ENCODE peak calls at places on chromosomes 5 and 9, in ten cellular contexts. One of them, this sample, is unnamed.

GRCh38 chr5:15420201-15420600 is 79.8 kb upstream of the FBXL7 start:
- DNase-seq in retina: no peak
- DNase-seq in CD8-positive, alpha-beta T cell: no peak
- DNase-seq in occipital lobe: no peak
- DNase-seq in astrocyte of the spinal cord: no peak
- DNase-seq in pancreas: no peak
- DNase-seq in anterior cingulate cortex: no peak
- DNase-seq in lung microvascular endothelial cell: no peak
- DNase-seq in stimulated activated CD4-positive, alpha-beta T cell treated with anti-CD3 and anti-CD28 coated beads, Interleukin-4, amount 100 ng/mL, for 1 hour: no peak
- DNase-seq in neural progenitor cell: no peak
- DNase-seq in this sample: no peak

GRCh38 chr5:133635051-133635450 is 22.7 kb upstream of the FSTL4 start:
- DNase-seq in retina: no peak
- DNase-seq in CD8-positive, alpha-beta T cell: no peak
- DNase-seq in occipital lobe: no peak
- DNase-seq in astrocyte of the spinal cord: peak; percentile 78
- DNase-seq in pancreas: no peak
- DNase-seq in anterior cingulate cortex: no peak
- DNase-seq in lung microvascular endothelial cell: no peak
- DNase-seq in stimulated activated CD4-positive, alpha-beta T cell treated with anti-CD3 and anti-CD28 coated beads, Interleukin-4, amount 100 ng/mL, for 1 hour: no peak
- DNase-seq in neural progenitor cell: no peak
- DNase-seq in this sample: no peak

GRCh38 chr5:98173334-98173733 is 600.1 kb upstream of the RGMB start:
- DNase-seq in retina: no peak
- DNase-seq in CD8-positive, alpha-beta T cell: no peak
- DNase-seq in occipital lobe: no peak
- DNase-seq in astrocyte of the spinal cord: peak; percentile 58
- DNase-seq in pancreas: no peak
- DNase-seq in anterior cingulate cortex: no peak
- DNase-seq in lung microvascular endothelial cell: peak; percentile 64
- DNase-seq in stimulated activated CD4-positive, alpha-beta T cell treated with anti-CD3 and anti-CD28 coated beads, Interleukin-4, amount 100 ng/mL, for 1 hour: no peak
- DNase-seq in neural progenitor cell: no peak
- DNase-seq in this sample: no peak

GRCh38 chr9:133910855-133911514 is 81.1 kb downstream of the VAV2 start:
- DNase-seq in retina: no peak
- DNase-seq in CD8-positive, alpha-beta T cell: no peak
- DNase-seq in occipital lobe: no peak
- DNase-seq in astrocyte of the spinal cord: no peak
- DNase-seq in pancreas: no peak
- DNase-seq in anterior cingulate cortex: no peak
- DNase-seq in lung microvascular endothelial cell: no peak
- DNase-seq in stimulated activated CD4-positive, alpha-beta T cell treated with anti-CD3 and anti-CD28 coated beads, Interleukin-4, amount 100 ng/mL, for 1 hour: no peak
- DNase-seq in neural progenitor cell: no peak
- DNase-seq in this sample: no peak

GRCh38 chr5:134594797-134595457 is 37.7 kb downstream of the SAR1B start:
- DNase-seq in retina: no peak
- DNase-seq in CD8-positive, alpha-beta T cell: no peak
- DNase-seq in occipital lobe: no peak
- DNase-seq in astrocyte of the spinal cord: no peak
- DNase-seq in pancreas: no peak
- DNase-seq in anterior cingulate cortex: no peak
- DNase-seq in lung microvascular endothelial cell: no peak
- DNase-seq in stimulated activated CD4-positive, alpha-beta T cell treated with anti-CD3 and anti-CD28 coated beads, Interleukin-4, amount 100 ng/mL, for 1 hour: no peak
- DNase-seq in neural progenitor cell: no peak
- DNase-seq in this sample: no peak

GRCh38 chr9:70415041-70415440 is 584 bp upstream of the KLF9 start:
- DNase-seq in retina: no peak
- DNase-seq in CD8-positive, alpha-beta T cell: no peak
- DNase-seq in occipital lobe: no peak
- DNase-seq in astrocyte of the spinal cord: no peak
- DNase-seq in pancreas: no peak
- DNase-seq in anterior cingulate cortex: no peak
- DNase-seq in lung microvascular endothelial cell: no peak
- DNase-seq in stimulated activated CD4-positive, alpha-beta T cell treated with anti-CD3 and anti-CD28 coated beads, Interleukin-4, amount 100 ng/mL, for 1 hour: no peak
- DNase-seq in neural progenitor cell: no peak
- DNase-seq in this sample: no peak

GRCh38 chr5:39216621-39217020 is 2.7 kb downstream of the FYB1 start:
- DNase-seq in retina: no peak
- DNase-seq in CD8-positive, alpha-beta T cell: no peak
- DNase-seq in occipital lobe: no peak
- DNase-seq in astrocyte of the spinal cord: no peak
- DNase-seq in pancreas: no peak
- DNase-seq in anterior cingulate cortex: no peak
- DNase-seq in lung microvascular endothelial cell: no peak
- DNase-seq in stimulated activated CD4-positive, alpha-beta T cell treated with anti-CD3 and anti-CD28 coated beads, Interleukin-4, amount 100 ng/mL, for 1 hour: no peak
- DNase-seq in neural progenitor cell: no peak
- DNase-seq in this sample: no peak

GRCh38 chr9:25678147-25678666 is at the start of gene TUSC1:
- DNase-seq in retina: peak; percentile 91
- DNase-seq in CD8-positive, alpha-beta T cell: no peak
- DNase-seq in occipital lobe: peak; percentile 78
- DNase-seq in astrocyte of the spinal cord: peak; percentile 85
- DNase-seq in pancreas: peak; percentile 83
- DNase-seq in anterior cingulate cortex: peak; percentile 80
- DNase-seq in lung microvascular endothelial cell: peak; percentile 69
- DNase-seq in stimulated activated CD4-positive, alpha-beta T cell treated with anti-CD3 and anti-CD28 coated beads, Interleukin-4, amount 100 ng/mL, for 1 hour: peak; percentile 8
- DNase-seq in neural progenitor cell: peak; percentile 69
- DNase-seq in this sample: peak; percentile 73

GRCh38 chr9:121230231-121230630 is 28.6 kb upstream of the RAB14 start:
- DNase-seq in retina: no peak
- DNase-seq in CD8-positive, alpha-beta T cell: no peak
- DNase-seq in occipital lobe: no peak
- DNase-seq in astrocyte of the spinal cord: no peak
- DNase-seq in pancreas: no peak
- DNase-seq in anterior cingulate cortex: no peak
- DNase-seq in lung microvascular endothelial cell: no peak
- DNase-seq in stimulated activated CD4-positive, alpha-beta T cell treated with anti-CD3 and anti-CD28 coated beads, Interleukin-4, amount 100 ng/mL, for 1 hour: no peak
- DNase-seq in neural progenitor cell: no peak
- DNase-seq in this sample: no peak

GRCh38 chr9:133973791-133974630 is 18.1 kb downstream of the VAV2 start:
- DNase-seq in retina: no peak
- DNase-seq in CD8-positive, alpha-beta T cell: no peak
- DNase-seq in occipital lobe: no peak
- DNase-seq in astrocyte of the spinal cord: no peak
- DNase-seq in pancreas: peak; percentile 69
- DNase-seq in anterior cingulate cortex: no peak
- DNase-seq in lung microvascular endothelial cell: no peak
- DNase-seq in stimulated activated CD4-positive, alpha-beta T cell treated with anti-CD3 and anti-CD28 coated beads, Interleukin-4, amount 100 ng/mL, for 1 hour: no peak
- DNase-seq in neural progenitor cell: peak; percentile 27
- DNase-seq in this sample: peak; percentile 69

GRCh38 chr9:80931163-80931562 is 758.2 kb downstream of the TLE1 start:
- DNase-seq in retina: no peak
- DNase-seq in CD8-positive, alpha-beta T cell: no peak
- DNase-seq in occipital lobe: no peak
- DNase-seq in astrocyte of the spinal cord: no peak
- DNase-seq in pancreas: no peak
- DNase-seq in anterior cingulate cortex: no peak
- DNase-seq in lung microvascular endothelial cell: no peak
- DNase-seq in stimulated activated CD4-positive, alpha-beta T cell treated with anti-CD3 and anti-CD28 coated beads, Interleukin-4, amount 100 ng/mL, for 1 hour: no peak
- DNase-seq in neural progenitor cell: no peak
- DNase-seq in this sample: no peak

GRCh38 chr9:110890416-110890815 is 147.9 kb downstream of the LPAR1 start:
- DNase-seq in retina: no peak
- DNase-seq in CD8-positive, alpha-beta T cell: no peak
- DNase-seq in occipital lobe: no peak
- DNase-seq in astrocyte of the spinal cord: no peak
- DNase-seq in pancreas: no peak
- DNase-seq in anterior cingulate cortex: no peak
- DNase-seq in lung microvascular endothelial cell: no peak
- DNase-seq in stimulated activated CD4-positive, alpha-beta T cell treated with anti-CD3 and anti-CD28 coated beads, Interleukin-4, amount 100 ng/mL, for 1 hour: no peak
- DNase-seq in neural progenitor cell: no peak
- DNase-seq in this sample: no peak

GRCh38 chr9:105385372-105385985 is 62.4 kb upstream of the FSD1L start:
- DNase-seq in retina: no peak
- DNase-seq in CD8-positive, alpha-beta T cell: no peak
- DNase-seq in occipital lobe: peak; percentile 31
- DNase-seq in astrocyte of the spinal cord: peak; percentile 25
- DNase-seq in pancreas: no peak
- DNase-seq in anterior cingulate cortex: peak; percentile 27
- DNase-seq in lung microvascular endothelial cell: no peak
- DNase-seq in stimulated activated CD4-positive, alpha-beta T cell treated with anti-CD3 and anti-CD28 coated beads, Interleukin-4, amount 100 ng/mL, for 1 hour: peak; percentile 10
- DNase-seq in neural progenitor cell: no peak
- DNase-seq in this sample: no peak

GRCh38 chr9:95077053-95077765 is 240.3 kb downstream of the FANCC start:
- DNase-seq in retina: peak; percentile 22
- DNase-seq in CD8-positive, alpha-beta T cell: no peak
- DNase-seq in occipital lobe: no peak
- DNase-seq in astrocyte of the spinal cord: no peak
- DNase-seq in pancreas: peak; percentile 3
- DNase-seq in anterior cingulate cortex: no peak
- DNase-seq in lung microvascular endothelial cell: no peak
- DNase-seq in stimulated activated CD4-positive, alpha-beta T cell treated with anti-CD3 and anti-CD28 coated beads, Interleukin-4, amount 100 ng/mL, for 1 hour: no peak
- DNase-seq in neural progenitor cell: no peak
- DNase-seq in this sample: no peak

GRCh38 chr9:128099932-128100491 is 27.5 kb downstream of the PTGES2 start:
- DNase-seq in retina: no peak
- DNase-seq in CD8-positive, alpha-beta T cell: no peak
- DNase-seq in occipital lobe: no peak
- DNase-seq in astrocyte of the spinal cord: no peak
- DNase-seq in pancreas: no peak
- DNase-seq in anterior cingulate cortex: no peak
- DNase-seq in lung microvascular endothelial cell: peak; percentile 81
- DNase-seq in stimulated activated CD4-positive, alpha-beta T cell treated with anti-CD3 and anti-CD28 coated beads, Interleukin-4, amount 100 ng/mL, for 1 hour: no peak
- DNase-seq in neural progenitor cell: no peak
- DNase-seq in this sample: no peak

GRCh38 chr5:160188151-160188967 is 40.9 kb upstream of the FABP6 start:
- DNase-seq in retina: peak; percentile 60
- DNase-seq in CD8-positive, alpha-beta T cell: no peak
- DNase-seq in occipital lobe: no peak
- DNase-seq in astrocyte of the spinal cord: peak; percentile 47
- DNase-seq in pancreas: peak; percentile 76
- DNase-seq in anterior cingulate cortex: no peak
- DNase-seq in lung microvascular endothelial cell: peak; percentile 39
- DNase-seq in stimulated activated CD4-positive, alpha-beta T cell treated with anti-CD3 and anti-CD28 coated beads, Interleukin-4, amount 100 ng/mL, for 1 hour: no peak
- DNase-seq in neural progenitor cell: peak; percentile 70
- DNase-seq in this sample: no peak

GRCh38 chr5:153903321-153903720 is 135.4 kb downstream of the FAM114A2 start:
- DNase-seq in retina: no peak
- DNase-seq in CD8-positive, alpha-beta T cell: no peak
- DNase-seq in occipital lobe: no peak
- DNase-seq in astrocyte of the spinal cord: no peak
- DNase-seq in pancreas: no peak
- DNase-seq in anterior cingulate cortex: no peak
- DNase-seq in lung microvascular endothelial cell: no peak
- DNase-seq in stimulated activated CD4-positive, alpha-beta T cell treated with anti-CD3 and anti-CD28 coated beads, Interleukin-4, amount 100 ng/mL, for 1 hour: no peak
- DNase-seq in neural progenitor cell: no peak
- DNase-seq in this sample: no peak

GRCh38 chr5:96609369-96609768 is 52.8 kb upstream of the CAST start:
- DNase-seq in retina: no peak
- DNase-seq in CD8-positive, alpha-beta T cell: no peak
- DNase-seq in occipital lobe: no peak
- DNase-seq in astrocyte of the spinal cord: no peak
- DNase-seq in pancreas: no peak
- DNase-seq in anterior cingulate cortex: no peak
- DNase-seq in lung microvascular endothelial cell: peak; percentile 25
- DNase-seq in stimulated activated CD4-positive, alpha-beta T cell treated with anti-CD3 and anti-CD28 coated beads, Interleukin-4, amount 100 ng/mL, for 1 hour: no peak
- DNase-seq in neural progenitor cell: no peak
- DNase-seq in this sample: no peak

GRCh38 chr5:179237770-179238627 is 107.3 kb downstream of the ADAMTS2 start:
- DNase-seq in retina: no peak
- DNase-seq in CD8-positive, alpha-beta T cell: no peak
- DNase-seq in occipital lobe: no peak
- DNase-seq in astrocyte of the spinal cord: no peak
- DNase-seq in pancreas: no peak
- DNase-seq in anterior cingulate cortex: no peak
- DNase-seq in lung microvascular endothelial cell: no peak
- DNase-seq in stimulated activated CD4-positive, alpha-beta T cell treated with anti-CD3 and anti-CD28 coated beads, Interleukin-4, amount 100 ng/mL, for 1 hour: no peak
- DNase-seq in neural progenitor cell: no peak
- DNase-seq in this sample: no peak

GRCh38 chr5:8660133-8660893 is 791.4 kb downstream of the MTRR start:
- DNase-seq in retina: no peak
- DNase-seq in CD8-positive, alpha-beta T cell: no peak
- DNase-seq in occipital lobe: no peak
- DNase-seq in astrocyte of the spinal cord: no peak
- DNase-seq in pancreas: no peak
- DNase-seq in anterior cingulate cortex: no peak
- DNase-seq in lung microvascular endothelial cell: no peak
- DNase-seq in stimulated activated CD4-positive, alpha-beta T cell treated with anti-CD3 and anti-CD28 coated beads, Interleukin-4, amount 100 ng/mL, for 1 hour: no peak
- DNase-seq in neural progenitor cell: no peak
- DNase-seq in this sample: no peak

GRCh38 chr9:127014210-127014609 is 99.6 kb downstream of the RALGPS1 start:
- DNase-seq in retina: no peak
- DNase-seq in CD8-positive, alpha-beta T cell: no peak
- DNase-seq in occipital lobe: no peak
- DNase-seq in astrocyte of the spinal cord: no peak
- DNase-seq in pancreas: no peak
- DNase-seq in anterior cingulate cortex: no peak
- DNase-seq in lung microvascular endothelial cell: no peak
- DNase-seq in stimulated activated CD4-positive, alpha-beta T cell treated with anti-CD3 and anti-CD28 coated beads, Interleukin-4, amount 100 ng/mL, for 1 hour: no peak
- DNase-seq in neural progenitor cell: no peak
- DNase-seq in this sample: no peak

GRCh38 chr5:8726383-8727036 is 819.4 kb downstream of the SEMA5A start:
- DNase-seq in retina: peak; percentile 5
- DNase-seq in CD8-positive, alpha-beta T cell: no peak
- DNase-seq in occipital lobe: no peak
- DNase-seq in astrocyte of the spinal cord: peak; percentile 7
- DNase-seq in pancreas: no peak
- DNase-seq in anterior cingulate cortex: no peak
- DNase-seq in lung microvascular endothelial cell: no peak
- DNase-seq in stimulated activated CD4-positive, alpha-beta T cell treated with anti-CD3 and anti-CD28 coated beads, Interleukin-4, amount 100 ng/mL, for 1 hour: no peak
- DNase-seq in neural progenitor cell: no peak
- DNase-seq in this sample: no peak

GRCh38 chr5:68798877-68799276 is 294.9 kb upstream of the SLC30A5 start:
- DNase-seq in retina: no peak
- DNase-seq in CD8-positive, alpha-beta T cell: no peak
- DNase-seq in occipital lobe: no peak
- DNase-seq in astrocyte of the spinal cord: no peak
- DNase-seq in pancreas: no peak
- DNase-seq in anterior cingulate cortex: no peak
- DNase-seq in lung microvascular endothelial cell: no peak
- DNase-seq in stimulated activated CD4-positive, alpha-beta T cell treated with anti-CD3 and anti-CD28 coated beads, Interleukin-4, amount 100 ng/mL, for 1 hour: no peak
- DNase-seq in neural progenitor cell: no peak
- DNase-seq in this sample: no peak

GRCh38 chr9:110050925-110051355 is 157.0 kb downstream of the C9orf152 start:
- DNase-seq in retina: no peak
- DNase-seq in CD8-positive, alpha-beta T cell: no peak
- DNase-seq in occipital lobe: no peak
- DNase-seq in astrocyte of the spinal cord: peak; percentile 92
- DNase-seq in pancreas: no peak
- DNase-seq in anterior cingulate cortex: no peak
- DNase-seq in lung microvascular endothelial cell: peak; percentile 81
- DNase-seq in stimulated activated CD4-positive, alpha-beta T cell treated with anti-CD3 and anti-CD28 coated beads, Interleukin-4, amount 100 ng/mL, for 1 hour: no peak
- DNase-seq in neural progenitor cell: no peak
- DNase-seq in this sample: no peak

GRCh38 chr9:16371306-16371705 is 499.2 kb downstream of the BNC2 start:
- DNase-seq in retina: peak; percentile 69
- DNase-seq in CD8-positive, alpha-beta T cell: no peak
- DNase-seq in occipital lobe: no peak
- DNase-seq in astrocyte of the spinal cord: no peak
- DNase-seq in pancreas: no peak
- DNase-seq in anterior cingulate cortex: no peak
- DNase-seq in lung microvascular endothelial cell: no peak
- DNase-seq in stimulated activated CD4-positive, alpha-beta T cell treated with anti-CD3 and anti-CD28 coated beads, Interleukin-4, amount 100 ng/mL, for 1 hour: no peak
- DNase-seq in neural progenitor cell: peak; percentile 65
- DNase-seq in this sample: no peak

GRCh38 chr5:79070002-79070567 is 518 bp downstream of the BHMT2 start:
- DNase-seq in retina: peak; percentile 28
- DNase-seq in CD8-positive, alpha-beta T cell: no peak
- DNase-seq in occipital lobe: no peak
- DNase-seq in astrocyte of the spinal cord: no peak
- DNase-seq in pancreas: no peak
- DNase-seq in anterior cingulate cortex: no peak
- DNase-seq in lung microvascular endothelial cell: peak; percentile 1
- DNase-seq in stimulated activated CD4-positive, alpha-beta T cell treated with anti-CD3 and anti-CD28 coated beads, Interleukin-4, amount 100 ng/mL, for 1 hour: no peak
- DNase-seq in neural progenitor cell: no peak
- DNase-seq in this sample: no peak

GRCh38 chr5:95347516-95348140 is 43.5 kb upstream of the FAM81B start:
- DNase-seq in retina: no peak
- DNase-seq in CD8-positive, alpha-beta T cell: no peak
- DNase-seq in occipital lobe: no peak
- DNase-seq in astrocyte of the spinal cord: no peak
- DNase-seq in pancreas: no peak
- DNase-seq in anterior cingulate cortex: peak; percentile 13
- DNase-seq in lung microvascular endothelial cell: no peak
- DNase-seq in stimulated activated CD4-positive, alpha-beta T cell treated with anti-CD3 and anti-CD28 coated beads, Interleukin-4, amount 100 ng/mL, for 1 hour: no peak
- DNase-seq in neural progenitor cell: no peak
- DNase-seq in this sample: no peak

GRCh38 chr9:14383296-14383695 is 69.4 kb upstream of the NFIB start:
- DNase-seq in retina: no peak
- DNase-seq in CD8-positive, alpha-beta T cell: no peak
- DNase-seq in occipital lobe: no peak
- DNase-seq in astrocyte of the spinal cord: peak; percentile 61
- DNase-seq in pancreas: no peak
- DNase-seq in anterior cingulate cortex: no peak
- DNase-seq in lung microvascular endothelial cell: peak; percentile 70
- DNase-seq in stimulated activated CD4-positive, alpha-beta T cell treated with anti-CD3 and anti-CD28 coated beads, Interleukin-4, amount 100 ng/mL, for 1 hour: no peak
- DNase-seq in neural progenitor cell: no peak
- DNase-seq in this sample: no peak

This sample was measured in posterior cingulate gyrus.